ENCODE peak calls at places on chromosomes 1 and 21, in ten cellular contexts. One of them, this sample, is unnamed.

GRCh38 chr1:185517808-185518419 is 200.9 kb upstream of the IVNS1ABP start:
- DNase-seq in pancreas: no peak
- DNase-seq in GM10248: no peak
- DNase-seq in mesenchymal stem cell: no peak
- DNase-seq in HT-29: no peak
- DNase-seq in LoVo: no peak
- DNase-seq in HL-60: no peak
- DNase-seq in Daoy: no peak
- DNase-seq in AML-193: no peak
- DNase-seq in lower lobe of right lung: no peak
- DNase-seq in this sample: no peak

GRCh38 chr1:15004396-15004795 is 149.2 kb upstream of the TMEM51 start:
- DNase-seq in lower lobe of right lung: no peak
- DNase-seq in Daoy: no peak
- DNase-seq in LoVo: no peak
- DNase-seq in HL-60: no peak
- DNase-seq in GM10248: no peak
- DNase-seq in mesenchymal stem cell: no peak
- DNase-seq in HT-29: no peak
- DNase-seq in AML-193: no peak
- DNase-seq in pancreas: no peak
- DNase-seq in this sample: no peak

GRCh38 chr1:199685369-199685768 is 342.1 kb upstream of the NR5A2 start:
- DNase-seq in lower lobe of right lung: no peak
- DNase-seq in HT-29: peak; percentile 49
- DNase-seq in Daoy: peak; percentile 55
- DNase-seq in GM10248: no peak
- DNase-seq in AML-193: no peak
- DNase-seq in LoVo: peak; percentile 59
- DNase-seq in pancreas: no peak
- DNase-seq in HL-60: no peak
- DNase-seq in mesenchymal stem cell: peak; percentile 73
- DNase-seq in this sample: no peak

GRCh38 chr1:905071-905749 is 18.5 kb upstream of the SAMD11 start:
- DNase-seq in AML-193: no peak
- DNase-seq in pancreas: peak; percentile 36
- DNase-seq in lower lobe of right lung: peak; percentile 63
- DNase-seq in mesenchymal stem cell: peak; percentile 73
- DNase-seq in LoVo: no peak
- DNase-seq in GM10248: peak; percentile 71
- DNase-seq in HL-60: no peak
- DNase-seq in Daoy: no peak
- DNase-seq in HT-29: no peak
- DNase-seq in this sample: no peak

GRCh38 chr1:74733616-74734484 is 898 bp downstream of the TYW3 start:
- DNase-seq in LoVo: peak; percentile 71
- DNase-seq in HT-29: peak; percentile 85
- DNase-seq in pancreas: no peak
- DNase-seq in lower lobe of right lung: no peak
- DNase-seq in AML-193: peak; percentile 74
- DNase-seq in GM10248: peak; percentile 53
- DNase-seq in Daoy: peak; percentile 83
- DNase-seq in mesenchymal stem cell: peak; percentile 72
- DNase-seq in HL-60: peak; percentile 68
- DNase-seq in this sample: peak; percentile 33

GRCh38 chr21:44931137-44931500 is 8.7 kb upstream of the SLX9 start:
- DNase-seq in pancreas: no peak
- DNase-seq in HT-29: no peak
- DNase-seq in LoVo: no peak
- DNase-seq in AML-193: peak; percentile 34
- DNase-seq in mesenchymal stem cell: peak; percentile 51
- DNase-seq in Daoy: peak; percentile 59
- DNase-seq in HL-60: peak; percentile 92
- DNase-seq in lower lobe of right lung: peak; percentile 66
- DNase-seq in GM10248: no peak
- DNase-seq in this sample: peak; percentile 49

GRCh38 chr1:211699059-211699458 is 23.6 kb upstream of the NEK2 start:
- DNase-seq in HT-29: no peak
- DNase-seq in pancreas: peak; percentile 36
- DNase-seq in LoVo: no peak
- DNase-seq in HL-60: no peak
- DNase-seq in Daoy: no peak
- DNase-seq in lower lobe of right lung: no peak
- DNase-seq in mesenchymal stem cell: no peak
- DNase-seq in GM10248: no peak
- DNase-seq in AML-193: no peak
- DNase-seq in this sample: no peak

GRCh38 chr1:68051475-68051874 is 1.0 kb upstream of the DIRAS3 start:
- DNase-seq in GM10248: no peak
- DNase-seq in AML-193: no peak
- DNase-seq in pancreas: peak; percentile 69
- DNase-seq in mesenchymal stem cell: peak; percentile 73
- DNase-seq in HT-29: no peak
- DNase-seq in LoVo: no peak
- DNase-seq in HL-60: no peak
- DNase-seq in lower lobe of right lung: no peak
- DNase-seq in Daoy: peak; percentile 80
- DNase-seq in this sample: no peak

GRCh38 chr1:33036051-33036525 is 595 bp downstream of the AK2 start:
- DNase-seq in HT-29: peak; percentile 69
- DNase-seq in pancreas: no peak
- DNase-seq in lower lobe of right lung: no peak
- DNase-seq in LoVo: peak; percentile 41
- DNase-seq in GM10248: no peak
- DNase-seq in HL-60: no peak
- DNase-seq in AML-193: no peak
- DNase-seq in Daoy: peak; percentile 28
- DNase-seq in mesenchymal stem cell: peak; percentile 58
- DNase-seq in this sample: no peak

GRCh38 chr1:16014509-16015482 is 3.0 kb downstream of the HSPB7 start:
- DNase-seq in pancreas: no peak
- DNase-seq in Daoy: no peak
- DNase-seq in lower lobe of right lung: no peak
- DNase-seq in HT-29: no peak
- DNase-seq in GM10248: no peak
- DNase-seq in LoVo: no peak
- DNase-seq in AML-193: no peak
- DNase-seq in HL-60: no peak
- DNase-seq in mesenchymal stem cell: no peak
- DNase-seq in this sample: no peak